ENCODE peak calls at places on chromosomes 12 and 14, in ten cellular contexts. One of them, this sample, is unnamed. For H3K36me3 and H3K27me3, the result is how much of the 10 kb centered on the place peaks cover.

GRCh38 chr12:105083551-105084105 is 630 bp downstream of the ALDH1L2 start:
- DNase-seq in HCT116: no peak
- DNase-seq in GM23248: peak
- DNase-seq in Panc1: no peak
- DNase-seq in effector memory CD4-positive, alpha-beta T cell: no peak
- DNase-seq in heart right ventricle: peak
- DNase-seq in naive thymus-derived CD4-positive, alpha-beta T cell: no peak
- DNase-seq in neuronal stem cell: no peak
- DNase-seq in PC-3: no peak
- DNase-seq in HepG2: no peak
- DNase-seq in this sample: peak

GRCh38 chr12:131493068-131493826 is 217.6 kb upstream of the SFSWAP start:
- DNase-seq in HCT116: no peak
- DNase-seq in GM23248: no peak
- DNase-seq in Panc1: no peak
- DNase-seq in effector memory CD4-positive, alpha-beta T cell: no peak
- DNase-seq in heart right ventricle: no peak
- DNase-seq in naive thymus-derived CD4-positive, alpha-beta T cell: no peak
- DNase-seq in neuronal stem cell: no peak
- DNase-seq in PC-3: no peak
- DNase-seq in HepG2: no peak
- DNase-seq in this sample: no peak

GRCh38 chr12:58608711-58609110 is 311.6 kb downstream of the LRIG3 start:
- DNase-seq in HCT116: no peak
- DNase-seq in GM23248: no peak
- DNase-seq in Panc1: no peak
- DNase-seq in effector memory CD4-positive, alpha-beta T cell: no peak
- DNase-seq in heart right ventricle: no peak
- DNase-seq in naive thymus-derived CD4-positive, alpha-beta T cell: no peak
- DNase-seq in neuronal stem cell: no peak
- DNase-seq in PC-3: no peak
- DNase-seq in HepG2: no peak
- DNase-seq in this sample: peak

GRCh38 chr12:16325426-16325825 is 22.0 kb upstream of the MGST1 start:
- DNase-seq in HCT116: no peak
- DNase-seq in GM23248: peak
- DNase-seq in Panc1: no peak
- DNase-seq in effector memory CD4-positive, alpha-beta T cell: no peak
- DNase-seq in heart right ventricle: no peak
- DNase-seq in naive thymus-derived CD4-positive, alpha-beta T cell: no peak
- DNase-seq in neuronal stem cell: no peak
- DNase-seq in PC-3: no peak
- DNase-seq in HepG2: no peak
- DNase-seq in this sample: no peak

GRCh38 chr14:105582639-105583038 is 56.3 kb downstream of the TMEM121 start:
- DNase-seq in HCT116: no peak
- DNase-seq in GM23248: no peak
- DNase-seq in Panc1: no peak
- DNase-seq in effector memory CD4-positive, alpha-beta T cell: no peak
- DNase-seq in heart right ventricle: no peak
- DNase-seq in naive thymus-derived CD4-positive, alpha-beta T cell: no peak
- DNase-seq in neuronal stem cell: no peak
- DNase-seq in PC-3: no peak
- DNase-seq in HepG2: peak
- DNase-seq in this sample: peak

GRCh38 chr12:12467701-12468218 is 94.9 kb downstream of the DUSP16 start:
- DNase-seq in HCT116: no peak
- DNase-seq in GM23248: no peak
- DNase-seq in Panc1: no peak
- DNase-seq in effector memory CD4-positive, alpha-beta T cell: peak
- DNase-seq in heart right ventricle: no peak
- DNase-seq in naive thymus-derived CD4-positive, alpha-beta T cell: no peak
- DNase-seq in neuronal stem cell: no peak
- DNase-seq in PC-3: no peak
- DNase-seq in HepG2: no peak
- DNase-seq in this sample: no peak

GRCh38 chr12:5442251-5443006 is 10.5 kb downstream of the NTF3 start:
- DNase-seq in HCT116: peak
- DNase-seq in GM23248: peak
- DNase-seq in Panc1: no peak
- DNase-seq in effector memory CD4-positive, alpha-beta T cell: no peak
- DNase-seq in heart right ventricle: no peak
- DNase-seq in naive thymus-derived CD4-positive, alpha-beta T cell: no peak
- DNase-seq in neuronal stem cell: peak
- DNase-seq in PC-3: peak
- DNase-seq in HepG2: peak
- DNase-seq in this sample: no peak

GRCh38 chr14:90839024-90839888 is 23.0 kb upstream of the TTC7B start:
- DNase-seq in HCT116: no peak
- DNase-seq in GM23248: peak
- DNase-seq in Panc1: no peak
- DNase-seq in effector memory CD4-positive, alpha-beta T cell: no peak
- DNase-seq in heart right ventricle: peak
- DNase-seq in naive thymus-derived CD4-positive, alpha-beta T cell: no peak
- DNase-seq in neuronal stem cell: no peak
- DNase-seq in PC-3: no peak
- DNase-seq in HepG2: no peak
- DNase-seq in this sample: peak

GRCh38 chr14:92949496-92950192 is 26.7 kb downstream of the CHGA start:
- DNase-seq in HCT116: no peak
- DNase-seq in GM23248: no peak
- DNase-seq in Panc1: no peak
- DNase-seq in effector memory CD4-positive, alpha-beta T cell: no peak
- DNase-seq in heart right ventricle: no peak
- DNase-seq in naive thymus-derived CD4-positive, alpha-beta T cell: no peak
- DNase-seq in neuronal stem cell: no peak
- DNase-seq in PC-3: no peak
- DNase-seq in HepG2: no peak
- DNase-seq in this sample: no peak

GRCh38 chr12:46487567-46488131 is 115.1 kb upstream of the SLC38A2 start:
- DNase-seq in HCT116: no peak
- DNase-seq in GM23248: no peak
- DNase-seq in Panc1: no peak
- DNase-seq in effector memory CD4-positive, alpha-beta T cell: no peak
- DNase-seq in heart right ventricle: no peak
- DNase-seq in naive thymus-derived CD4-positive, alpha-beta T cell: no peak
- DNase-seq in neuronal stem cell: no peak
- DNase-seq in PC-3: no peak
- DNase-seq in HepG2: no peak
- DNase-seq in this sample: no peak

GRCh38 chr12:122203301-122203967 is at the start of gene B3GNT4:
- DNase-seq in HCT116: peak
- DNase-seq in GM23248: peak
- DNase-seq in Panc1: no peak
- DNase-seq in effector memory CD4-positive, alpha-beta T cell: peak
- DNase-seq in heart right ventricle: peak
- DNase-seq in naive thymus-derived CD4-positive, alpha-beta T cell: peak
- DNase-seq in neuronal stem cell: no peak
- DNase-seq in PC-3: peak
- DNase-seq in HepG2: no peak
- DNase-seq in this sample: peak

GRCh38 chr12:100718212-100718611 is 76.4 kb upstream of the ANO4 start:
- DNase-seq in HCT116: no peak
- DNase-seq in GM23248: peak
- DNase-seq in Panc1: no peak
- DNase-seq in effector memory CD4-positive, alpha-beta T cell: no peak
- DNase-seq in heart right ventricle: no peak
- DNase-seq in naive thymus-derived CD4-positive, alpha-beta T cell: no peak
- DNase-seq in neuronal stem cell: no peak
- DNase-seq in PC-3: no peak
- DNase-seq in HepG2: no peak
- DNase-seq in this sample: peak

GRCh38 chr12:100715976-100716657 is 78.5 kb upstream of the ANO4 start:
- DNase-seq in HCT116: no peak
- DNase-seq in GM23248: no peak
- DNase-seq in Panc1: no peak
- DNase-seq in effector memory CD4-positive, alpha-beta T cell: no peak
- DNase-seq in heart right ventricle: no peak
- DNase-seq in naive thymus-derived CD4-positive, alpha-beta T cell: no peak
- DNase-seq in neuronal stem cell: no peak
- DNase-seq in PC-3: no peak
- DNase-seq in HepG2: no peak
- DNase-seq in this sample: peak

GRCh38 chr12:100716658-100716948 is 78.0 kb upstream of the ANO4 start:
- DNase-seq in HCT116: no peak
- DNase-seq in GM23248: peak
- DNase-seq in Panc1: no peak
- DNase-seq in effector memory CD4-positive, alpha-beta T cell: no peak
- DNase-seq in heart right ventricle: no peak
- DNase-seq in naive thymus-derived CD4-positive, alpha-beta T cell: no peak
- DNase-seq in neuronal stem cell: peak
- DNase-seq in PC-3: no peak
- DNase-seq in HepG2: no peak
- DNase-seq in this sample: no peak

GRCh38 chr12:100717733-100718067 is 76.9 kb upstream of the ANO4 start:
- DNase-seq in HCT116: no peak
- DNase-seq in GM23248: peak
- DNase-seq in Panc1: no peak
- DNase-seq in effector memory CD4-positive, alpha-beta T cell: no peak
- DNase-seq in heart right ventricle: no peak
- DNase-seq in naive thymus-derived CD4-positive, alpha-beta T cell: no peak
- DNase-seq in neuronal stem cell: no peak
- DNase-seq in PC-3: no peak
- DNase-seq in HepG2: no peak
- DNase-seq in this sample: peak

GRCh38 chr12:100716949-100717732 is 77.4 kb upstream of the ANO4 start:
- DNase-seq in HCT116: no peak
- DNase-seq in GM23248: peak
- DNase-seq in Panc1: no peak
- DNase-seq in effector memory CD4-positive, alpha-beta T cell: no peak
- DNase-seq in heart right ventricle: peak
- DNase-seq in naive thymus-derived CD4-positive, alpha-beta T cell: no peak
- DNase-seq in neuronal stem cell: peak
- DNase-seq in PC-3: no peak
- DNase-seq in HepG2: no peak
- DNase-seq in this sample: peak
- H3K4me3 ChIP-seq in HCT116: peak
- H3K4me3 ChIP-seq in GM23248: peak
- H3K4me3 ChIP-seq in Panc1: peak
- H3K4me3 ChIP-seq in effector memory CD4-positive, alpha-beta T cell: no peak
- H3K4me3 ChIP-seq in heart right ventricle: peak
- H3K4me3 ChIP-seq in naive thymus-derived CD4-positive, alpha-beta T cell: no peak
- H3K4me3 ChIP-seq in neuronal stem cell: peak
- H3K4me3 ChIP-seq in PC-3: no peak
- H3K4me3 ChIP-seq in HepG2: peak
- H3K4me3 ChIP-seq in this sample: peak

DNA sequence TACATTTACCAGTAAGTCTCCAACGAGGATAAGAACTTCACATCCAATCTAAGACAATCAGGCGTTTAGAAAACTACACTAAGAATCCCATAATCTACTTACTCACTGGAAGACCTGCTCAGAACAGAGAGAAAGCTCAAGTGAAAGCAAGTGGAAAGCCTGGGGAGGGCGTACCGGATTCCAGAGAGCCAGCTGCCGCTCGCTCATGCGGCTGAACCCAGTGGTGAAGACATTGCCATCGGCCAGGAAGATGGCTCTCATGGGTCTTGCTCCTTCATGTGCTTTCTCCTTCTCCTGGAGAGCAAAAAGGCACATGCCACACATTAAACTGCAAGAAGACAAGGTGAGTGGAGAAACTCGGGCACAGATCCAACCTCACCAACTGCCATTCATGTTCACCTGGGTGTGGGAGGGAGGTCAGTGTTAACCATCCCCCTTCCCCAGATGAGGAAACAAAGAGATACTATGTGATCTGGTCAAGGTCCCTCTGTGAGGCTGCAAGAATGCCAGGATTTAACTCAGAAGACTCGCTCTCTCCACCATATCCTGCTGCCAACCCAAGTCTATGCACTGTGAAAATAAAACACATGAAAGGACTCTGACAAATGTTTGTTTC is 23.5 kb upstream of the SELPLG start:
- DNase-seq in HCT116: no peak
- DNase-seq in GM23248: no peak
- DNase-seq in Panc1: no peak
- DNase-seq in effector memory CD4-positive, alpha-beta T cell: no peak
- DNase-seq in heart right ventricle: no peak
- DNase-seq in naive thymus-derived CD4-positive, alpha-beta T cell: no peak
- DNase-seq in neuronal stem cell: no peak
- DNase-seq in PC-3: no peak
- DNase-seq in HepG2: peak
- DNase-seq in this sample: no peak
- H3K36me3 ChIP-seq in HCT116: under half
- H3K36me3 ChIP-seq in GM23248: half or more
- H3K36me3 ChIP-seq in Panc1: under half
- H3K36me3 ChIP-seq in effector memory CD4-positive, alpha-beta T cell: under half
- H3K36me3 ChIP-seq in heart right ventricle: under half
- H3K36me3 ChIP-seq in naive thymus-derived CD4-positive, alpha-beta T cell: under half
- H3K36me3 ChIP-seq in neuronal stem cell: under half
- H3K36me3 ChIP-seq in PC-3: under half
- H3K36me3 ChIP-seq in HepG2: half or more
- H3K36me3 ChIP-seq in this sample: half or more

DNA sequence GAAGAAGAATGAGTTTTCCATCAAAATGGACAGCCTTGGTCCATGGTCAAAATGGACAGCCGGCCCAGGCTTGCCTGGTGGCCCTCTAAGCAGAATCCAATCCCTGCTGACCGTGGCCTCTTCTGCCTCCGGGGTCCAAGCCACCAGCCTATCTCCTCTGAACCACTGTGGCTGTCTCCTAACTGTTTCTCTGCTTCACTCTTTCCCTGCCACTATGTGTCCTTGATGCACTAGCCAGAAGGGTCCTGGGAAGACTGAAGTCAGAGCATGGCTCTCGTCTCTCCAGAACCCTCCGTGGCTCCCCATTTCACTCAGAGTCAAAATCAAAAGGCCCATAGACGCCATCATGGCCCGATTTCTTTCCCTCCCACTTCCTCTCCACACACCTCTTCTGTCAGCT is 8.5 kb upstream of the FZD10 start:
- DNase-seq in HCT116: no peak
- DNase-seq in GM23248: no peak
- DNase-seq in Panc1: no peak
- DNase-seq in effector memory CD4-positive, alpha-beta T cell: no peak
- DNase-seq in heart right ventricle: no peak
- DNase-seq in naive thymus-derived CD4-positive, alpha-beta T cell: no peak
- DNase-seq in neuronal stem cell: no peak
- DNase-seq in PC-3: no peak
- DNase-seq in HepG2: no peak
- DNase-seq in this sample: no peak
- H3K27me3 ChIP-seq in HCT116: under half
- H3K27me3 ChIP-seq in GM23248: under half
- H3K27me3 ChIP-seq in Panc1: under half
- H3K27me3 ChIP-seq in effector memory CD4-positive, alpha-beta T cell: under half
- H3K27me3 ChIP-seq in heart right ventricle: under half
- H3K27me3 ChIP-seq in naive thymus-derived CD4-positive, alpha-beta T cell: under half
- H3K27me3 ChIP-seq in neuronal stem cell: under half
- H3K27me3 ChIP-seq in PC-3: under half
- H3K27me3 ChIP-seq in HepG2: under half
- H3K27me3 ChIP-seq in this sample: under half

DNA sequence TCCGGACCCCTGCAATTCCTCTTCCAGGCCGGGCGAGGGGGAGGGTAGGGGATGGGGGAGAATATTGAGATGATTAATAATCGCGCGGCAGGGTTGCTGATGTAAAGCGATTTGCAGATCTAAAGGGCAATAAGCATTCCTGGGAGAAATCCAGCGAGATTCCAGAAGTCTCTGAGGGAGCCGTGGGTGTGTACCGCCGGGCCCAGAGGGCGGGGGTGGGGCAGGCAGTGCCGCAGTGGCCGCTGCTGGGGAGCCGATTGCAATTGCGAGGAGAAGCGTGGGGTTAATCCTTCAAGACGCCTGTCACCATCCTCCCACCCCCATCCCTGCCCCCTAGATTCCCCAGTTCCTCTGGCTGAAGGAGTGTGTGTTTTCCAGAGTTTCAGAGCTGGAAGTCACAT is 16.4 kb downstream of the FOS start:
- DNase-seq in HCT116: no peak
- DNase-seq in GM23248: peak
- DNase-seq in Panc1: no peak
- DNase-seq in effector memory CD4-positive, alpha-beta T cell: no peak
- DNase-seq in heart right ventricle: peak
- DNase-seq in naive thymus-derived CD4-positive, alpha-beta T cell: no peak
- DNase-seq in neuronal stem cell: peak
- DNase-seq in PC-3: peak
- DNase-seq in HepG2: no peak
- DNase-seq in this sample: peak
- H3K4me3 ChIP-seq in HCT116: peak
- H3K4me3 ChIP-seq in GM23248: peak
- H3K4me3 ChIP-seq in Panc1: peak
- H3K4me3 ChIP-seq in effector memory CD4-positive, alpha-beta T cell: peak
- H3K4me3 ChIP-seq in heart right ventricle: peak
- H3K4me3 ChIP-seq in naive thymus-derived CD4-positive, alpha-beta T cell: peak
- H3K4me3 ChIP-seq in neuronal stem cell: no peak
- H3K4me3 ChIP-seq in PC-3: peak
- H3K4me3 ChIP-seq in HepG2: peak
- H3K4me3 ChIP-seq in this sample: peak